ENCODE peak calls at places on chromosomes 4 and X, in seven cellular contexts. Y, H, F, O, B, S and L are unnamed samples.

GRCh38 chr4:74156521-74156920 is 1.4 kb upstream of the MTHFD2L start:
- DNase-seq in Y (no peak), H (no peak), F (no peak), O (no peak), B (no peak), S (no peak), L (no peak)

GRCh38 chr4:36024901-36025610 is 219.3 kb downstream of the ARAP2 start:
- DNase-seq in Y (no peak), H (no peak), F (no peak), O (no peak), B (no peak), S (no peak), L (no peak)

GRCh38 chr4:40523581-40523980 is 106.1 kb downstream of the RBM47 start:
- DNase-seq in Y (no peak), H (no peak), F (no peak), O (no peak), B (no peak), S (no peak), L (no peak)

GRCh38 chr4:63105839-63106238 is 1303.4 kb downstream of the TECRL start:
- DNase-seq in Y (no peak), H (no peak), F (peak; percentile 26), O (no peak), B (no peak), S (no peak), L (no peak)

GRCh38 chr4:79364048-79364447 is 38.2 kb upstream of the NAA11 start:
- DNase-seq in Y (no peak), H (no peak), F (no peak), O (no peak), B (no peak), S (no peak), L (no peak)

GRCh38 chr4:104493071-104493831 is 1.4 kb downstream of the CXXC4 start:
- DNase-seq in Y (no peak), H (no peak), F (no peak), O (no peak), B (no peak), S (no peak), L (no peak)

GRCh38 chrX:97050413-97050812 is 166.7 kb downstream of the RPA4 start:
- DNase-seq in Y (no peak), H (no peak), F (no peak), O (no peak), B (no peak), S (no peak), L (no peak)

GRCh38 chr4:46211406-46211805 is 87.6 kb upstream of the GABRG1 start:
- DNase-seq in Y (no peak), H (no peak), F (no peak), O (no peak), B (no peak), S (no peak), L (no peak)

GRCh38 chr4:74230902-74231499 is 73.1 kb downstream of the MTHFD2L start:
- DNase-seq in Y (no peak), H (peak; percentile 15), F (no peak), O (no peak), B (no peak), S (peak; percentile 11), L (no peak)

GRCh38 chr4:52822583-52823477 is 39.3 kb upstream of the RASL11B start:
- DNase-seq in Y (no peak), H (no peak), F (no peak), O (no peak), B (no peak), S (no peak), L (no peak)

GRCh38 chr4:4871267-4872147 is 12.0 kb downstream of the MSX1 start:
- DNase-seq in Y (no peak), H (no peak), F (no peak), O (no peak), B (no peak), S (no peak), L (no peak)

GRCh38 chr4:40333921-40334352 is 1.2 kb upstream of the CHRNA9 start:
- DNase-seq in Y (no peak), H (no peak), F (no peak), O (no peak), B (no peak), S (no peak), L (peak; percentile 12)

GRCh38 chr4:121199742-121200561 is 35.8 kb upstream of the TNIP3 start:
- DNase-seq in Y (peak; percentile 18), H (no peak), F (no peak), O (no peak), B (no peak), S (no peak), L (no peak)

GRCh38 chrX:7586126-7586525 is 256.8 kb upstream of the VCX start:
- DNase-seq in Y (no peak), H (no peak), F (no peak), O (no peak), B (peak; percentile 1), S (no peak), L (no peak)

GRCh38 chr4:35965300-35965699 is 279.0 kb downstream of the ARAP2 start:
- DNase-seq in Y (no peak), H (no peak), F (no peak), O (no peak), B (no peak), S (no peak), L (no peak)

GRCh38 chr4:88752754-88753153 is 55.1 kb upstream of the NAP1L5 start:
- DNase-seq in Y (no peak), H (no peak), F (no peak), O (no peak), B (no peak), S (no peak), L (no peak)

GRCh38 chr4:160009656-160010493 is 907.0 kb downstream of the RAPGEF2 start:
- DNase-seq in Y (no peak), H (no peak), F (no peak), O (no peak), B (no peak), S (no peak), L (peak; percentile 17)
- H3K4me1 ChIP-seq in Y (no peaks in the 10 kb centered on the region), H (no peaks in the 10 kb centered on the region), F (no peaks in the 10 kb centered on the region), O (no peaks in the 10 kb centered on the region), B (no peaks in the 10 kb centered on the region), S (no peaks in the 10 kb centered on the region), L (no peaks in the 10 kb centered on the region)

GRCh38 chr4:157888281-157888680 is 284.5 kb downstream of the GASK1B start:
- DNase-seq in Y (no peak), H (no peak), F (no peak), O (no peak), B (no peak), S (no peak), L (no peak)

GRCh38 chr4:157886650-157887049 is 286.2 kb downstream of the GASK1B start:
- DNase-seq in Y (no peak), H (no peak), F (no peak), O (no peak), B (no peak), S (no peak), L (no peak)

GRCh38 chr4:157887316-157887715 is 285.5 kb downstream of the GASK1B start:
- DNase-seq in Y (no peak), H (no peak), F (no peak), O (no peak), B (no peak), S (no peak), L (no peak)

GRCh38 chr4:157885785-157886184 is 287.0 kb downstream of the GASK1B start:
- DNase-seq in Y (no peak), H (no peak), F (no peak), O (no peak), B (no peak), S (no peak), L (no peak)
- H3K4me1 ChIP-seq in Y (no peaks in the 10 kb centered on the region), H (no peaks in the 10 kb centered on the region), F (no peaks in the 10 kb centered on the region), O (no peaks in the 10 kb centered on the region), B (no peaks in the 10 kb centered on the region), S (peaks cover 2% of the 10 kb centered on the region), L (no peaks in the 10 kb centered on the region)

GRCh38 chr4:87014284-87014782 is 79.5 kb downstream of the AFF1 start:
- DNase-seq in Y (no peak), H (no peak), F (no peak), O (no peak), B (no peak), S (no peak), L (no peak)
- H3K4me1 ChIP-seq in Y (peaks cover 69% of the 10 kb centered on the region), H (peaks cover 65% of the 10 kb centered on the region), F (peaks cover 9% of the 10 kb centered on the region), O (peaks cover 96% of the 10 kb centered on the region), B (peaks cover 79% of the 10 kb centered on the region), S (peaks cover 49% of the 10 kb centered on the region), L (peaks cover 93% of the 10 kb centered on the region)

GRCh38 chrX:103586314-103586646 is 965 bp downstream of the TCEAL4 start:
- DNase-seq in Y (no peak), H (peak; percentile 8), F (no peak), O (peak; percentile 48), B (no peak), S (no peak), L (no peak)

GRCh38 chrX:103586659-103587058 is 1.3 kb downstream of the TCEAL4 start:
- DNase-seq in Y (no peak), H (no peak), F (no peak), O (no peak), B (no peak), S (no peak), L (no peak)

GRCh38 chrX:103585421-103586313 is at the start of gene TCEAL4:
- DNase-seq in Y (peak; percentile 29), H (peak; percentile 55), F (peak; percentile 83), O (peak; percentile 75), B (no peak), S (no peak), L (peak; percentile 43)

DNA sequence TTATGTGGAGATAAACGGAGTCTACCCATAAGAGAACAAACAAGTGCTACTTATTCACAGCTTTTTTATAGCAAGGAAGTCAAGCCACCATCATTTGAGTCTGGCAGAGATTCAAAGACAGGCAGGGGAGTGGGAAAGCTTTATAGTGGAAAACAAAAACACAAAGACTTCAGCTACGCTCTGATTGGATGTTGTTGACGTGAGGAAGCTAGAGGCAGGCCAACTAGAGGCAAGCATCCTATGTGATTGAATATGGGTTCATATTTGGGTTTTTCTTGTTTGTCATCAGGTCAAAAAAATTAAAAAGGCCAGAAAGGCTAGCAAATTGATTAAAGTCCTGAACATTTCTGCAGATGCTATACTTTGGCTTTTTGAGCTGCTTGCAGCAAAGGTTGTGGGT is 709 bp upstream of the TCEAL4 start:
- DNase-seq in Y (no peak), H (no peak), F (no peak), O (no peak), B (no peak), S (no peak), L (no peak)
- H3K4me1 ChIP-seq in Y (no peaks in the 10 kb centered on the region), H (no peaks in the 10 kb centered on the region), F (no peaks in the 10 kb centered on the region), O (no peaks in the 10 kb centered on the region), B (peaks cover 7% of the 10 kb centered on the region), S (no peaks in the 10 kb centered on the region), L (no peaks in the 10 kb centered on the region)

GRCh38 chrX:107713205-107714195 is 62.1 kb downstream of the TSC22D3 start:
- DNase-seq in Y (peak; percentile 9), H (no peak), F (no peak), O (peak; percentile 56), B (no peak), S (no peak), L (no peak)
- H3K4me1 ChIP-seq in Y (peaks cover 64% of the 10 kb centered on the region), H (peaks cover 10% of the 10 kb centered on the region), F (peaks cover 4% of the 10 kb centered on the region), O (peaks cover 29% of the 10 kb centered on the region), B (peaks cover 25% of the 10 kb centered on the region), S (peaks cover 13% of the 10 kb centered on the region), L (peaks cover 12% of the 10 kb centered on the region)

DNA sequence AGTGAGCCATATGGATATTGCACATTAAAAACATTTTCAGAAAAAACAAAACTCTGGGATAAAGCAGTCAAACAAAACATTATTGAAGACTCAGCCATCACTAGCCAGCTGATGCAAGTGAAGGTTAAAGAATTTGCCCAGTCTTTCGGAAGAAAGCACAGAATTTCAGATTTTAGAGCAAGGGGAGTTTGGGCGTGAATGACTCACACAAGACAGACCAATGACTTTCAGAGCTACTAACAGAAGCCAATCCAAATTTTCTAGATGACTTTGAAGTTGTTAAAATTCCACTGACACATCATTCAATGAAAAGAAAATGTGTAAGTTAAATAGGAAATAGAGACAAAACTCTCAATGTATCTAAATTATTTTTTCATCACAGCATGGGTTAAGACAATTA is 4.0 kb downstream of the MRFAP1L1 start:
- DNase-seq in Y (no peak), H (no peak), F (no peak), O (no peak), B (no peak), S (no peak), L (no peak)
- H3K4me1 ChIP-seq in Y (peaks cover 57% of the 10 kb centered on the region), H (peaks cover 15% of the 10 kb centered on the region), F (peaks cover 8% of the 10 kb centered on the region), O (peaks cover 60% of the 10 kb centered on the region), B (peaks cover 57% of the 10 kb centered on the region), S (peaks cover 28% of the 10 kb centered on the region), L (peaks cover 57% of the 10 kb centered on the region)